ENCODE peak calls at places on chromosomes 1 and 21, in nine cellular contexts. E, Z, K, U, O, T, V, Q and P are unnamed samples.

GRCh38 chr21:17779486-17779885 is 39.7 kb downstream of the C21orf91 start:
- DNase-seq in T (no peak), Z (no peak), V (no peak), K (no peak), U (no peak), Q (no peak), E (no peak), O (no peak), P (no peak)

GRCh38 chr1:31010081-31010989 is 55.2 kb downstream of the PUM1 start:
- DNase-seq in E (peak), U (no peak), Q (no peak), Z (peak), K (no peak), T (peak), O (no peak), V (no peak), P (no peak)

GRCh38 chr1:23718482-23718881 is 24.8 kb upstream of the ELOA start:
- DNase-seq in Z (no peak), T (peak), K (no peak), E (no peak), V (peak), O (no peak), U (peak), Q (no peak), P (peak)

GRCh38 chr1:86914998-86915736 is 732 bp downstream of the HS2ST1 start:
- DNase-seq in Z (peak), K (peak), U (peak), T (peak), Q (peak), O (peak), V (peak), E (peak), P (peak)

GRCh38 chr1:62924983-62925790 is 141.3 kb downstream of the ATG4C start:
- DNase-seq in T (no peak), Z (no peak), U (no peak), K (no peak), V (no peak), O (no peak), E (no peak), Q (no peak), P (no peak)

GRCh38 chr1:157157481-157158190 is 19.4 kb upstream of the ETV3 start:
- DNase-seq in Q (no peak), V (no peak), K (no peak), E (no peak), U (no peak), T (peak), Z (no peak), O (no peak), P (no peak)

GRCh38 chr1:113811353-113811887 is 856 bp downstream of the RSBN1 start:
- DNase-seq in O (peak), E (no peak), V (no peak), T (peak), Z (no peak), U (peak), K (no peak), Q (no peak), P (peak)

GRCh38 chr1:48947761-48948537 is 171.3 kb upstream of the BEND5 start:
- DNase-seq in Q (no peak), T (no peak), K (no peak), E (no peak), U (no peak), O (no peak), V (no peak), Z (no peak), P (no peak)

GRCh38 chr1:176638713-176639112 is 175.7 kb downstream of the PAPPA2 start:
- DNase-seq in T (no peak), O (no peak), Q (no peak), U (no peak), E (no peak), Z (no peak), V (no peak), K (no peak), P (no peak)

GRCh38 chr1:61446531-61446991 is 278.4 kb downstream of the TM2D1 start:
- DNase-seq in V (no peak), Q (no peak), K (no peak), O (peak), Z (no peak), T (no peak), U (no peak), E (no peak), P (no peak)

GRCh38 chr1:226980565-226981385 is 40.7 kb downstream of the COQ8A start:
- DNase-seq in E (no peak), O (no peak), K (no peak), Z (no peak), V (no peak), U (no peak), Q (no peak), T (no peak), P (peak)

GRCh38 chr1:117173006-117173405 is 37.7 kb downstream of the VTCN1 start:
- DNase-seq in Q (no peak), V (no peak), K (no peak), E (no peak), T (no peak), O (no peak), Z (no peak), U (no peak), P (no peak)

GRCh38 chr1:83769594-83770321 is 229.2 kb downstream of the TTLL7 start:
- DNase-seq in Q (no peak), Z (no peak), V (no peak), E (no peak), U (no peak), K (no peak), T (no peak), O (no peak), P (no peak)

GRCh38 chr1:2067393-2067792 is 17.2 kb downstream of the PRKCZ start:
- DNase-seq in O (no peak), Q (no peak), K (no peak), U (no peak), E (no peak), V (no peak), Z (no peak), T (no peak), P (no peak)

GRCh38 chr1:57064379-57064778 is 98.6 kb upstream of the C8B start:
- DNase-seq in Z (no peak), V (no peak), O (no peak), T (no peak), E (no peak), K (no peak), Q (no peak), U (no peak), P (no peak)

GRCh38 chr1:204882479-204882878 is 11.8 kb downstream of the NFASC start:
- DNase-seq in Z (no peak), E (no peak), U (no peak), V (no peak), Q (no peak), T (no peak), K (no peak), O (no peak), P (no peak)

GRCh38 chr1:22611530-22611947 is 24.9 kb upstream of the C1QA start:
- DNase-seq in U (peak), T (peak), Q (peak), V (peak), E (no peak), Z (no peak), O (peak), K (peak), P (no peak)

GRCh38 chr1:174830019-174830418 is 169.7 kb upstream of the CACYBP start:
- DNase-seq in V (no peak), U (no peak), E (no peak), K (no peak), Q (no peak), T (no peak), O (no peak), Z (no peak), P (no peak)

GRCh38 chr1:44508397-44508745 is 103.3 kb downstream of the RNF220 start:
- DNase-seq in V (no peak), E (no peak), O (no peak), Q (no peak), Z (no peak), T (no peak), U (no peak), K (no peak), P (no peak)

GRCh38 chr1:197915797-197916686 is 1.1 kb upstream of the LHX9 start:
- DNase-seq in Z (no peak), K (peak), T (peak), U (peak), Q (peak), E (no peak), O (peak), V (peak), P (peak)